ENCODE peak calls at places on chromosome 9, in four cellular contexts. R is kidney epithelial cell, M is GM12865, B is stomach. A is an unnamed sample.

GRCh38 chr9:94800424-94801117 is 74.1 kb downstream of the AOPEP start:
- DNase-seq in R (no peak), M (no peak), B (no peak), A (no peak)

GRCh38 chr9:95880011-95880690 is 4.7 kb downstream of the ERCC6L2 start:
- DNase-seq in R (no peak), M (no peak), B (no peak), A (peak; percentile 28)

GRCh38 chr9:126491256-126491879 is 122.4 kb upstream of the LMX1B start:
- DNase-seq in R (peak; percentile 12), M (peak; percentile 68), B (peak; percentile 52), A (no peak)

GRCh38 chr9:93036887-93037475 is 21.5 kb upstream of the SUSD3 start:
- DNase-seq in R (no peak), M (no peak), B (no peak), A (no peak)

GRCh38 chr9:120616961-120617636 is 37.1 kb upstream of the CDK5RAP2 start:
- DNase-seq in R (no peak), M (no peak), B (no peak), A (no peak)

GRCh38 chr9:20771721-20772120 is 87.7 kb downstream of the FOCAD start:
- DNase-seq in R (no peak), M (no peak), B (no peak), A (no peak)

GRCh38 chr9:132538071-132538470 is 44.3 kb upstream of the BARHL1 start:
- DNase-seq in R (peak; percentile 39), M (no peak), B (no peak), A (no peak)

GRCh38 chr9:81871695-81872094 is 56.5 kb upstream of the SPATA31D4 start:
- DNase-seq in R (no peak), M (no peak), B (no peak), A (peak; percentile 26)

GRCh38 chr9:90969021-90969675 is 167.5 kb downstream of the SYK start:
- DNase-seq in R (no peak), M (no peak), B (no peak), A (no peak)

GRCh38 chr9:25681270-25681669 is 3.0 kb upstream of the TUSC1 start:
- DNase-seq in R (no peak), M (no peak), B (no peak), A (peak; percentile 54)

GRCh38 chr9:96423322-96423984 is 5.3 kb upstream of the ZNF367 start:
- DNase-seq in R (no peak), M (no peak), B (no peak), A (no peak)

GRCh38 chr9:78707481-78707977 is 410.6 kb downstream of the PSAT1 start:
- DNase-seq in R (no peak), M (peak; percentile 36), B (no peak), A (peak; percentile 70)

GRCh38 chr9:74543145-74543544 is 46.0 kb downstream of the RORB start:
- DNase-seq in R (no peak), M (no peak), B (no peak), A (no peak)

GRCh38 chr9:127035948-127036347 is 86.5 kb downstream of the ANGPTL2 start:
- DNase-seq in R (no peak), M (no peak), B (no peak), A (no peak)

GRCh38 chr9:101737165-101737704 is 1.2 kb downstream of the GRIN3A start:
- DNase-seq in R (no peak), M (no peak), B (no peak), A (no peak)

GRCh38 chr9:101737705-101738565 is 512 bp downstream of the GRIN3A start:
- DNase-seq in R (no peak), M (no peak), B (no peak), A (no peak)

GRCh38 chr9:101736723-101737122 is 1.7 kb downstream of the GRIN3A start:
- DNase-seq in R (no peak), M (no peak), B (no peak), A (no peak)

GRCh38 chr9:101739311-101739710 is 864 bp upstream of the GRIN3A start:
- DNase-seq in R (no peak), M (no peak), B (no peak), A (no peak)

DNA sequence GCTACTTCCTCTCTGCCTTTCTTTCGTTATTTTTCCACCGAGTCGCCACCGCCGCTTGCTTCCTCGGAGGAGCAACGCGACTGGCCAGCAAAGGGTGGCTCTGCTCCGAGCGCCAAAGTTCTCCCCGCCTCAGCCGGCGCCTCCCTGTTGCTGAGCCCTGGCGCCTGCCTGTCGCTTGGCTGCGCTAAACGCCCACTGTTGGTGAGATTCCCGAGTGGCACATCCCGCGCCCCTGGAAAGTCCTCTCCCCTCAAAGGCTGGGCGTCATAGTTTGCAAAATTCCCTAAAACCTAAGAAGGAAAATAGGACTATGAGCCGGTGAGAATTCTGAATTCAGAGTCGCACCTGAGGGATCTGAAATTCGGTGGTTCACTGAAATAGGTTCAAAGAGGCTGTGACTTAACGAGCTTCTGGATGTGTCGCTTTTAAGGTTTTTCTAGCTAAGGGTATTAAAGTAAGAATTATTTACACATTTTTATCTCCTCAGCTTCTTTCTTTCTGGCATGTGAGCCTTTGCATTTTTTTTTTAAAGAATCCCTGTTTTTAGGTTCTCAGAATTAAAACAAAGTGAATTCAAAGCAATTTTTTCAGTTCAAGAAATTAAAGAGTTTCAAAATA is at the start of gene GRIN3A:
- DNase-seq in R (no peak), M (no peak), B (no peak), A (no peak)
- H3K4me3 ChIP-seq in R (no peak within 1 kb of the TSS), M (no peak within 1 kb of the TSS), B (peak within 1 kb of the TSS; percentile 37), A (no peak within 1 kb of the TSS)

GRCh38 chr9:108417726-108418125 is 438.1 kb downstream of the ACTL7B start:
- DNase-seq in R (no peak), M (no peak), B (no peak), A (no peak)

GRCh38 chr9:108416321-108416720 is 439.5 kb downstream of the ACTL7B start:
- DNase-seq in R (no peak), M (peak; percentile 4), B (no peak), A (no peak)

GRCh38 chr9:108423493-108423892 is 432.3 kb downstream of the ACTL7B start:
- DNase-seq in R (no peak), M (no peak), B (no peak), A (no peak)

DNA sequence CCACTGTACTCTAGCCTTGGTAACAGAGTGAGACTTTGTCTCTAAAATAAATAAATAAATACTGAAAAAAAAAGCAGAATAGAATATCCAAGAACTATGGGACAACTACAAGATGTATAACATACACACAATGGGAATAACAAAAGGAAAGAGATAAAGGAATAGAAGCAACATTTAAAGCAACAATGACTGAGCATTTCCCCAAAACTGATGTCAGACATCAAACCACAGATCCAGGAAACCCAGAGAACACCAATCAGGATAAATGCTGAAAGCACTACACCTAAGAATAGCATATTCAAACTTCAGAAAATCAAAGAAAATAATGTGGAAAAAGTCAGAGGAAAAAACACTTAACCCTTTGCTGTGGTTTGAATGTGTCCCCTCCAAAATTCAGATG is 436.4 kb downstream of the ACTL7B start:
- DNase-seq in R (no peak), M (no peak), B (no peak), A (no peak)
- TF ChIP-seq CTCF in R (no peak), M (no peak), B (no peak), A (no peak)

GRCh38 chr9:137226338-137227056 is 805 bp upstream of the RNF224 start:
- DNase-seq in R (no peak), M (no peak), B (no peak), A (no peak)

GRCh38 chr9:137227057-137227852 is at the start of gene RNF224:
- DNase-seq in R (no peak), M (peak; percentile 88), B (peak; percentile 97), A (no peak)

GRCh38 chr9:137223078-137224040 is 1.3 kb upstream of the RNF208 start:
- DNase-seq in R (peak; percentile 82), M (peak; percentile 99), B (peak; percentile 98), A (peak; percentile 80)

GRCh38 chr9:137225701-137226331 is 842 bp downstream of the CYSRT1 start:
- DNase-seq in R (no peak), M (no peak), B (no peak), A (no peak)

DNA sequence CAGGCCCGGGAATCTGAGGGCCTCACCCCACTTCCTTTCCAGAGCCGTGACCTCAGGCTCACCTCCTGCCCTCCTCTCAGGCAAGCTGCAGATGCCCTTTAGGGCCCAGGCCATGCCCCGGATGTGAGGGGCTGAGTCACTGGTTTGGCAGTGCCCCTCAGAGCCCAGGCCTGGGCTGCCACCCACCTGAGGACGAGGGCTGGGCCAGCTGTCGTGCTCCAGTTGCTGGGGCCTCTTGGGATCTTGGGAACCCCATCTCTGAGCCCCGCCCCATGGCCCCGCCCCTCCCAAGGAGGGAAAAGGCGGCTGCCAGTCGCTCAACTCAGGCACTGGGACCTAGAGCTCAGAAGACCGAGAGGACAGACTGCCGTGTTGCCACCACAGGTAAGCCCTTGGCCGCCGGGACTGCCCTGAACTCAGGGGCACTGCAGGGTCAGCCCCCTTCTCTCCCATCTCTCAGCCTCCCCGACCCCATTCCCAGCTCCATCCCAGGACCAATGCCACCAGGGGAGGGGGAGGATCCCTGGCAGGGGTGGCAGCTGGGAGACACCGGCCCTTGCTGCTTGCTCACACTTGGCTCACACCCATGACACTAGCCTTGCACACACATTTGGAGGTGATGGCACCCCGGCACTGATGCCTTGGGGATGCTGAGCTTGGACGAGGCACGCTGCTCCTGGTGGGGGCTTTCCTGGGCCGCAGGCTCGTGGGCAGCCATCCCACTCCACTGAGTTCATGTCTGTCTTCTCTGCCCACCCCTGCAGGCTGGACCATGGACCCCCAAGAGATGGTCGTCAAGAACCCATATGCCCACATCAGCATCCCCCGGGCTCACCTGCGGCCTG is at the start of gene CYSRT1:
- DNase-seq in R (no peak), M (no peak), B (peak; percentile 64), A (no peak)
- H3K4me3 ChIP-seq in R (peak within 1 kb of the TSS; percentile 83), M (peak within 1 kb of the TSS; percentile 92), B (peak within 1 kb of the TSS; percentile 73), A (peak within 1 kb of the TSS; percentile 87)

DNA sequence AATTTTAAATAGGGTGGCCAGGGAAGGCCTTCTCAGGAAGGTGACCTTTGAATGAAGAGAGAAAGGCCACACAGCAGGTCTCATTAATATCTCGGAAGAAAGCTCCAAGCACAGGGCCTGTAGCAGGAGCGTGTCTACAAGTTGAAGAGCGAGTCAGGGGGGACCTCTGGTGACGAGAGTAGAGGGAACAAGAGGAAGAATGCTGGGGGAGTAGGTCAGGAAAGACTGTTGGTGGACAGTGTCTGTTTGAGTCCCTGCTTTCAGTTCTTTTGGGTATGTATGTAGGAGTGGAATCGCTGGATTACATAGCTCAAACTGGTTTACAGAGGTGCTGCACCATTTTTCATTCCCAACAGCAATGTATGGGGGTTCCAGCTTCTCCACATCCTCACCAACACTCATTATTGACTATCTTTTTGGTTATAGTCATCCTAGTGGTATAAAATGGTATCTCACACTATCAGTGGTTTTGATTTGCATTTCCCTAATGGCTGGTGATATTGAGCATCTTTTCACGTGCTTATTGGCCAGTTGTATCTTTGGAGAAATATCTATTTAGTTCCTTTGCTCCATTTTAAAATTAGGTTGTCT is 55.8 kb downstream of the NUP214 start:
- DNase-seq in R (no peak), M (no peak), B (no peak), A (no peak)
- TF ChIP-seq CTCF in R (no peak), M (peak; percentile 15), B (no peak), A (no peak)

DNA sequence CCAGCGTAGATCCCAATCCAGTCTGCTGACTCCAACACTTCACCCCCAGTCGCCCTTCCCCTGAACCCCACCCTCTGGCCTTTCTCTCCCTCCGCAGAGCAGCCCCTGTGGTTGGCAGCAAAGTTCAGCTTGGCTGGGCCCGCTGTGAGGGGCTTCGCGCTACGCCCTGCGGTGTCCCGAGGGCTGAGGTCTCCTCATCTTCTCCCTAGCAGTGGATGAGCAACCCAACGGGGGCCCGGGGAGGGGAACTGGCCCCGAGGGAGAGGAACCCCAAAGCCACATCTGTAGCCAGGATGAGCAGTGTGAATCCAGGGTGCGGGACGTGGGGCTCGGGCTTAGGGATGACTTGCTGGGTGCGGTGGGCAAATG is 579 bp downstream of the EGFL7 start:
- DNase-seq in R (no peak), M (no peak), B (no peak), A (no peak)
- H3K4me3 ChIP-seq in R (no peak overlapping the region), M (no peak overlapping the region), B (peak overlapping the region; percentile 49), A (no peak overlapping the region)